ENCODE peak calls at places on chromosome 15, in seven cellular contexts. One of them, this sample, is unnamed.
A peak's percentile ranks its signal among the peaks of the same experiment; 100 is the strongest.

GRCh38 chr15:96142498-96142897 is 188.0 kb upstream of the NR2F2 start:
- DNase-seq in HepG2: no peak
- DNase-seq in GM12878: no peak
- DNase-seq in SK-N-SH: no peak
- DNase-seq in H1: no peak
- DNase-seq in NT2/D1: no peak
- DNase-seq in K562: no peak
- DNase-seq in this sample: no peak

GRCh38 chr15:76286231-76286879 is 24.9 kb downstream of the ETFA start:
- DNase-seq in HepG2: no peak
- DNase-seq in GM12878: peak; percentile 28
- DNase-seq in K562: no peak
- DNase-seq in H1: no peak
- DNase-seq in NT2/D1: no peak
- DNase-seq in SK-N-SH: no peak
- DNase-seq in this sample: no peak

GRCh38 chr15:63870403-63871209 is 36.9 kb upstream of the HERC1 start:
- DNase-seq in H1: no peak
- DNase-seq in SK-N-SH: no peak
- DNase-seq in K562: peak; percentile 63
- DNase-seq in GM12878: no peak
- DNase-seq in HepG2: peak; percentile 61
- DNase-seq in NT2/D1: peak; percentile 25
- DNase-seq in this sample: no peak

GRCh38 chr15:32888221-32888761 is 170.5 kb downstream of the GREM1 start:
- DNase-seq in HepG2: no peak
- DNase-seq in NT2/D1: no peak
- DNase-seq in SK-N-SH: no peak
- DNase-seq in GM12878: no peak
- DNase-seq in K562: no peak
- DNase-seq in H1: no peak
- DNase-seq in this sample: no peak

GRCh38 chr15:45829336-45830153 is 194.7 kb downstream of the SQOR start:
- DNase-seq in SK-N-SH: peak; percentile 11
- DNase-seq in HepG2: no peak
- DNase-seq in K562: no peak
- DNase-seq in NT2/D1: no peak
- DNase-seq in GM12878: no peak
- DNase-seq in H1: no peak
- DNase-seq in this sample: no peak

GRCh38 chr15:68602484-68603240 is 23.9 kb downstream of the CORO2B start:
- DNase-seq in SK-N-SH: no peak
- DNase-seq in HepG2: no peak
- DNase-seq in H1: no peak
- DNase-seq in NT2/D1: no peak
- DNase-seq in K562: no peak
- DNase-seq in GM12878: no peak
- DNase-seq in this sample: no peak

GRCh38 chr15:25739687-25740121 is 123.4 kb downstream of the ATP10A start:
- DNase-seq in GM12878: peak; percentile 12
- DNase-seq in NT2/D1: peak; percentile 9
- DNase-seq in K562: no peak
- DNase-seq in SK-N-SH: peak; percentile 72
- DNase-seq in HepG2: no peak
- DNase-seq in H1: no peak
- DNase-seq in this sample: no peak

GRCh38 chr15:52765779-52766178 is 24.4 kb downstream of the ONECUT1 start:
- DNase-seq in H1: no peak
- DNase-seq in SK-N-SH: no peak
- DNase-seq in HepG2: peak; percentile 33
- DNase-seq in GM12878: no peak
- DNase-seq in K562: no peak
- DNase-seq in NT2/D1: no peak
- DNase-seq in this sample: no peak

GRCh38 chr15:63663906-63664305 is 66.7 kb downstream of the FBXL22 start:
- DNase-seq in H1: no peak
- DNase-seq in GM12878: no peak
- DNase-seq in SK-N-SH: peak; percentile 39
- DNase-seq in K562: no peak
- DNase-seq in NT2/D1: no peak
- DNase-seq in HepG2: no peak
- DNase-seq in this sample: no peak

GRCh38 chr15:40320409-40320808 is 3.1 kb upstream of the INAFM2 start:
- DNase-seq in HepG2: peak; percentile 29
- DNase-seq in H1: no peak
- DNase-seq in K562: no peak
- DNase-seq in SK-N-SH: no peak
- DNase-seq in NT2/D1: no peak
- DNase-seq in GM12878: no peak
- DNase-seq in this sample: no peak

GRCh38 chr15:40322531-40323238 is 807 bp upstream of the INAFM2 start:
- DNase-seq in SK-N-SH: no peak
- DNase-seq in GM12878: no peak
- DNase-seq in H1: peak; percentile 55
- DNase-seq in K562: no peak
- DNase-seq in NT2/D1: no peak
- DNase-seq in HepG2: peak; percentile 53
- DNase-seq in this sample: no peak

GRCh38 chr15:40323953-40324937 is 753 bp downstream of the INAFM2 start:
- DNase-seq in NT2/D1: no peak
- DNase-seq in GM12878: no peak
- DNase-seq in HepG2: no peak
- DNase-seq in H1: peak; percentile 71
- DNase-seq in SK-N-SH: peak; percentile 78
- DNase-seq in K562: peak; percentile 29
- DNase-seq in this sample: no peak

GRCh38 chr15:40323239-40323952 is at the start of gene INAFM2:
- DNase-seq in NT2/D1: peak; percentile 91
- DNase-seq in K562: peak; percentile 96
- DNase-seq in GM12878: peak; percentile 48
- DNase-seq in SK-N-SH: peak; percentile 98
- DNase-seq in H1: peak; percentile 90
- DNase-seq in HepG2: peak; percentile 89
- DNase-seq in this sample: peak; percentile 81

DNA sequence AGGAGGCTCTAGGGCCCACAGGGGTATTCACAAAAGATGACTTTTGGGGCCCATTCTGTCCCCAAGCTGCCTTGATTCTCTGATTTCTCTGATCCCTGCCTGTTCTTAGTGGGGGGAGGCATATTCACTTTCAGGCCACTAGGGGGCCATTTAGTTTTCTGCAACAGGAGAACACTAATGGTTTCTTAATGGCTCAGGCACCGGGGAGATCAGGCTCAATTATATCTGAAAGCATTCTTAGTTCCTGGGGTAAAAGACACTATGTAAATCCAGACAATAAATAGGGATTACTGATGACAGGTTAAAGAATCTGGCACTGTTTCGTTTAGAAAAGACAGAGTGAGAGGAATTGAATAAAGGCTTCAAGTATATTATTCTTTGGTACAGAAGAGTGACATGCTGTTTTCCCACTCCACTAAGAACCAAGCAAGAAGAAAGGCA is 2.5 kb upstream of the INAFM2 start:
- DNase-seq in SK-N-SH: peak; percentile 78
- DNase-seq in NT2/D1: no peak
- DNase-seq in K562: peak; percentile 75
- DNase-seq in HepG2: peak; percentile 66
- DNase-seq in H1: no peak
- DNase-seq in GM12878: no peak
- DNase-seq in this sample: peak; percentile 57
- TF ChIP-seq YY1 in SK-N-SH: no peak
- TF ChIP-seq YY1 in NT2/D1: no peak
- TF ChIP-seq YY1 in K562: no peak
- TF ChIP-seq YY1 in HepG2: no peak
- TF ChIP-seq YY1 in H1: peak; percentile 66
- TF ChIP-seq YY1 in GM12878: peak; percentile 66
- TF ChIP-seq YY1 in this sample: peak; percentile 46

DNA sequence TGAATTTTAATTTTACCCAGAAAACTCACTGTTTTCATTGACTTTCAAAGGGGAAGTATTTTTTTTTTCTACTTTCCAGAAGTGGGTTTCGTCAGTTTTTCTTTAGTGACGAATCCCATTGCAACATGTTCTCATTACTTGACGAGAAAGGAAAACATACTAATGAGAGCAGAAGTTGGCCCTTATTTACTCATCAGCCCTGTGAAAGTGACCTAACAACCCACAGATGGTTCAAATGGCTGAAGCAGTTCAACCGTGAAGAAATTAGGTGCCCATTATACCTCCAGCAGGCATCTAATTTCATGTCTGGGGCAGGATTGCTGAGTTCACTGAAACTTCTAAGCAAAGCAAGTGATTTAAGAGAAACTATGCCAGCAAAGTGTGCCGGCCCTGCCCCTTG is 9.0 kb downstream of the AQP9 start:
- DNase-seq in GM12878: no peak
- DNase-seq in HepG2: no peak
- DNase-seq in K562: no peak
- DNase-seq in NT2/D1: no peak
- DNase-seq in SK-N-SH: no peak
- DNase-seq in H1: no peak
- DNase-seq in this sample: no peak
- TF ChIP-seq YY1 in GM12878: no peak
- TF ChIP-seq YY1 in HepG2: no peak
- TF ChIP-seq YY1 in K562: no peak
- TF ChIP-seq YY1 in NT2/D1: no peak
- TF ChIP-seq YY1 in SK-N-SH: no peak
- TF ChIP-seq YY1 in H1: no peak
- TF ChIP-seq YY1 in this sample: no peak

DNA sequence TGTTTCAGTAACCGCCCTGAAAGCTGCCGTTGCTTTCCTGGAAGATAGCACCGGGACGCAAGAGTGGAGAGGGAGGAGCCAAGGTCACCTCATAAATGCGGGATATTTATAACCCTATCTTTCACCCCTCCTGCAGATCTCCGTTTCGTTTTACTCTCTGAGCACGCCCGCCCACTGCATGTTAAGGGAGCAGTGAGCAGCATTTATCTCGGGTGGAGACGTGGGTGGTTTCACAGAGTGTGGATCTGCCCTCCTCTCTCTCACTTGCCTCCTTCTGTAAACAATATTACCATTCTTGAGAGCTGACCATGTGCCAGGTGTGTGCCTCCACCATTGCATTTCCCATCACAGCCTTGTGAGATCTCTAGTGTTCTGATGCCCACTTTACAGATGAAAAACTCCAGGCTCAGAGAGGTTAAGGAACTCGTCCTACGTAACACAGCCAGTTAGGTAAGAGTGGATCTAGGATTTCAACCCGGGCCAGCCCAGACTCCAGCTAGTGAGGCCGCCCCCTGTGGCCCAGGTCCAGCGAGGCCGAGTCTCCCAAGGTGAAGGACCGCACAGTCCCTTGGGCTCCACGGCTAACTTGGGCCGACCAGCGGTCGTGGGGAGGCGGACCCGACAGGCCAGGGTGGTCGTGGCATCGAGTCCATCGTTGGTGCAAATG is 16.9 kb upstream of the SEMA4B start:
- DNase-seq in GM12878: peak; percentile 76
- DNase-seq in SK-N-SH: no peak
- DNase-seq in NT2/D1: no peak
- DNase-seq in HepG2: peak; percentile 24
- DNase-seq in H1: no peak
- DNase-seq in K562: peak; percentile 98
- DNase-seq in this sample: peak; percentile 71
- TF ChIP-seq YY1 in GM12878: no peak
- TF ChIP-seq YY1 in SK-N-SH: no peak
- TF ChIP-seq YY1 in NT2/D1: no peak
- TF ChIP-seq YY1 in HepG2: no peak
- TF ChIP-seq YY1 in H1: no peak
- TF ChIP-seq YY1 in K562: no peak
- TF ChIP-seq YY1 in this sample: peak; percentile 4

DNA sequence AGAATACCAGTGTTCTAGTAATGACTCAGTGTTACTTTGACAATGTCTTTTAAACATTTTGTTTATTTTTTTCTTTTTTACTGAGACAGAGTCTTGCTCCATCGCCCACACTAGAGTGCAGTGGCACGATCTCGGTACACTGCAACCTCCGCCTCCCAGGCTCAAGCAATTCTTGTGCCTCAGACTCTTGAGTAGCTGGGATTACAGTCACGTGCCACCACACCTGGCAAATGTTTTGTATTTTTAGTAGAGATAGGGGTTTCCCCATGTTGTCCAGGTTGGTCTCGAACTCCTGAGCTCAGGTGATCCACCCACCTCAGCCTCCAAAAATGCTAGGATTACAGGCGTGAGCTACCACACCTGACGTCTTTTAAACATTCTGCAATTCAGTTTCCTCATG is 15.7 kb downstream of the AQR start:
- DNase-seq in K562: no peak
- DNase-seq in HepG2: no peak
- DNase-seq in GM12878: no peak
- DNase-seq in SK-N-SH: no peak
- DNase-seq in NT2/D1: no peak
- DNase-seq in H1: no peak
- DNase-seq in this sample: no peak
- TF ChIP-seq YY1 in K562: no peak
- TF ChIP-seq YY1 in HepG2: no peak
- TF ChIP-seq YY1 in GM12878: no peak
- TF ChIP-seq YY1 in SK-N-SH: no peak
- TF ChIP-seq YY1 in NT2/D1: no peak
- TF ChIP-seq YY1 in H1: no peak
- TF ChIP-seq YY1 in this sample: no peak

GRCh38 chr15:38516636-38517035 is 48.0 kb downstream of the RASGRP1 start:
- DNase-seq in NT2/D1: no peak
- DNase-seq in HepG2: no peak
- DNase-seq in K562: no peak
- DNase-seq in H1: no peak
- DNase-seq in GM12878: no peak
- DNase-seq in SK-N-SH: no peak
- DNase-seq in this sample: no peak
- TF ChIP-seq YY1 in NT2/D1: no peak
- TF ChIP-seq YY1 in HepG2: no peak
- TF ChIP-seq YY1 in K562: no peak
- TF ChIP-seq YY1 in H1: no peak
- TF ChIP-seq YY1 in GM12878: no peak
- TF ChIP-seq YY1 in SK-N-SH: no peak
- TF ChIP-seq YY1 in this sample: no peak

This sample was measured in HCT116.